ENCODE peak calls at places on chromosomes 16 and 17, in eight cellular contexts. L is skeletal muscle cell, S is psoas muscle, W is right atrium auricular region, P is brain pericyte, H is B cell, T is NCI-H774, Y is HTR-8/SVneo. V is an unnamed sample.

GRCh38 chr17:43902190-43902589 is 5.1 kb downstream of the MPP2 start:
- DNase-seq in T (no peak), H (no peak), L (no peak), W (no peak), P (no peak), S (no peak), Y (no peak), V (no peak)

GRCh38 chr16:20866161-20866772 is 33.9 kb downstream of the DCUN1D3 start:
- DNase-seq in S (peak; percentile 58), T (no peak), P (no peak), H (no peak), Y (peak; percentile 61), L (peak; percentile 58), W (no peak), V (peak; percentile 85)

GRCh38 chr17:48628641-48629410 is 2.7 kb upstream of the HOXB9 start:
- DNase-seq in H (no peak), S (no peak), Y (no peak), P (no peak), T (no peak), L (no peak), W (no peak), V (no peak)

GRCh38 chr16:70561623-70562022 is 38.0 kb downstream of the SF3B3 start:
- DNase-seq in H (no peak), P (no peak), W (no peak), Y (no peak), T (no peak), L (no peak), S (no peak), V (no peak)

GRCh38 chr16:49440156-49441065 is 66.8 kb downstream of the C16orf78 start:
- DNase-seq in W (no peak), Y (no peak), S (no peak), T (no peak), H (no peak), P (no peak), L (no peak), V (no peak)

GRCh38 chr17:15456972-15457722 is 10.3 kb downstream of the CDRT4 start:
- DNase-seq in T (no peak), Y (peak; percentile 78), P (peak; percentile 72), L (peak; percentile 81), S (peak; percentile 88), W (peak; percentile 70), H (no peak), V (peak; percentile 95)

GRCh38 chr16:5034167-5034523 is 410 bp upstream of the NAGPA start:
- DNase-seq in L (no peak), Y (no peak), P (no peak), W (no peak), S (no peak), H (no peak), T (no peak), V (no peak)

GRCh38 chr16:3696425-3697218 is 20.7 kb downstream of the TRAP1 start:
- DNase-seq in T (no peak), P (no peak), H (no peak), W (no peak), L (peak; percentile 76), Y (peak; percentile 57), S (no peak), V (peak; percentile 75)

GRCh38 chr17:45135978-45136791 is 698 bp downstream of the ACBD4 start:
- DNase-seq in P (no peak), S (no peak), L (no peak), Y (no peak), W (no peak), T (no peak), H (no peak), V (no peak)

GRCh38 chr17:69638516-69638915 is 224.0 kb downstream of the MAP2K6 start:
- DNase-seq in S (no peak), P (no peak), Y (no peak), W (no peak), T (no peak), L (no peak), H (no peak), V (no peak)

GRCh38 chr17:49548506-49549310 is 27.0 kb upstream of the NXPH3 start:
- DNase-seq in P (no peak), L (no peak), Y (peak; percentile 72), S (no peak), H (no peak), W (no peak), T (no peak), V (peak; percentile 24)

GRCh38 chr16:84220851-84221250 is 19.0 kb downstream of the KCNG4 start:
- DNase-seq in W (no peak), S (no peak), T (no peak), Y (no peak), P (no peak), H (no peak), L (peak; percentile 13), V (no peak)

GRCh38 chr16:19872935-19873334 is 11.7 kb downstream of the GPRC5B start:
- DNase-seq in S (no peak), H (no peak), P (no peak), W (no peak), Y (no peak), L (no peak), T (no peak), V (no peak)

GRCh38 chr17:16040710-16041251 is 41.2 kb downstream of the TTC19 start:
- DNase-seq in H (no peak), T (no peak), W (no peak), P (no peak), L (no peak), S (no peak), Y (no peak), V (peak; percentile 2)